ENCODE peak calls at places on chromosomes 11 and 22, in ten cellular contexts. D, Z, Y, I, H, U, L, K, G and F are unnamed samples.

GRCh38 chr11:120513436-120514315 is 2.1 kb downstream of the GRIK4 start:
- DNase-seq in D (no peak), G (peak; percentile 61), U (no peak), I (no peak), L (no peak), K (no peak), H (no peak), Z (no peak), Y (no peak), F (no peak)

GRCh38 chr11:42085736-42086135 is 626.3 kb upstream of the LRRC4C start:
- DNase-seq in D (no peak), G (no peak), H (no peak), Y (no peak), K (no peak), U (no peak), I (no peak), Z (peak; percentile 9), L (no peak), F (no peak)

GRCh38 chr11:118156531-118157185 is 4.0 kb upstream of the SCN4B start:
- DNase-seq in K (peak; percentile 63), H (no peak), D (no peak), I (no peak), Z (no peak), U (no peak), L (no peak), Y (no peak), G (no peak), F (no peak)

GRCh38 chr11:127994736-127995135 is 592.6 kb downstream of the ETS1 start:
- DNase-seq in D (peak; percentile 70), G (no peak), L (peak; percentile 72), Z (no peak), H (no peak), U (no peak), Y (no peak), K (no peak), I (no peak), F (peak; percentile 14)

GRCh38 chr11:65718964-65719492 is 1.6 kb downstream of the RNASEH2C start:
- DNase-seq in G (no peak), D (peak; percentile 24), U (no peak), Z (no peak), I (no peak), H (no peak), L (peak; percentile 29), Y (no peak), K (peak; percentile 19), F (peak; percentile 41)

GRCh38 chr11:272195-272930 is 5.8 kb upstream of the NLRP6 start:
- DNase-seq in K (no peak), G (no peak), L (no peak), H (no peak), U (no peak), D (no peak), Z (no peak), I (no peak), Y (no peak), F (no peak)

GRCh38 chr11:130209944-130210854 is 50.6 kb downstream of the ST14 start:
- DNase-seq in L (no peak), U (no peak), I (peak; percentile 38), G (no peak), H (no peak), Z (no peak), K (no peak), D (no peak), Y (peak; percentile 13), F (no peak)

GRCh38 chr11:21811572-21811971 is 381.3 kb upstream of the ANO5 start:
- DNase-seq in L (peak; percentile 5), U (no peak), I (no peak), K (peak; percentile 7), Y (no peak), Z (no peak), G (no peak), H (no peak), D (no peak), F (no peak)

GRCh38 chr11:76267563-76267962 is 61.3 kb upstream of the WNT11 start:
- DNase-seq in K (no peak), H (no peak), Y (no peak), I (no peak), Z (no peak), D (no peak), G (no peak), L (peak; percentile 14), U (no peak), F (no peak)

GRCh38 chr22:28903080-28903479 is 19.7 kb downstream of the ZNRF3 start:
- DNase-seq in Y (no peak), D (peak; percentile 37), I (no peak), H (no peak), K (no peak), Z (no peak), G (no peak), L (no peak), U (no peak), F (no peak)

GRCh38 chr11:101509911-101510310 is 73.9 kb downstream of the TRPC6 start:
- DNase-seq in K (peak; percentile 34), L (no peak), Y (no peak), U (no peak), D (no peak), Z (no peak), H (no peak), I (no peak), G (no peak), F (no peak)

GRCh38 chr11:125364085-125364822 is 131.8 kb downstream of the FEZ1 start:
- DNase-seq in D (peak; percentile 48), H (no peak), U (no peak), I (no peak), L (peak; percentile 34), G (no peak), K (no peak), Z (no peak), Y (no peak), F (peak; percentile 76)

GRCh38 chr11:29616611-29617010 is 400.2 kb downstream of the KCNA4 start:
- DNase-seq in D (peak; percentile 48), H (no peak), Z (no peak), K (no peak), Y (no peak), U (no peak), G (no peak), L (peak; percentile 65), I (no peak), F (no peak)

GRCh38 chr11:26219506-26220117 is 112.3 kb upstream of the ANO3 start:
- DNase-seq in U (no peak), H (no peak), D (peak; percentile 83), G (no peak), I (no peak), Z (no peak), L (peak; percentile 68), K (no peak), Y (no peak), F (peak; percentile 12)

GRCh38 chr11:105181100-105181499 is 41.5 kb upstream of the CARD18 start:
- DNase-seq in D (peak; percentile 91), I (no peak), K (peak; percentile 32), G (no peak), Z (no peak), L (peak; percentile 93), H (no peak), U (no peak), Y (no peak), F (peak; percentile 14)

GRCh38 chr11:93031386-93031785 is 61.9 kb downstream of the MTNR1B start:
- DNase-seq in K (no peak), D (peak; percentile 98), H (no peak), U (no peak), Z (no peak), Y (no peak), I (no peak), G (no peak), L (peak; percentile 20), F (no peak)

GRCh38 chr11:27485930-27486773 is 13.6 kb upstream of the LGR4 start:
- DNase-seq in G (no peak), H (peak; percentile 37), U (no peak), Z (no peak), Y (no peak), K (peak; percentile 67), L (peak; percentile 81), I (peak; percentile 56), D (peak; percentile 75), F (peak; percentile 26)

GRCh38 chr11:4569075-4569474 is 12.5 kb upstream of the OR52I2 start:
- DNase-seq in Y (no peak), L (no peak), G (no peak), U (no peak), K (no peak), D (no peak), I (no peak), H (no peak), Z (no peak), F (no peak)

GRCh38 chr11:69212121-69213110 is 56.7 kb downstream of the SMIM38 start:
- DNase-seq in L (peak; percentile 4), U (no peak), K (no peak), Y (no peak), H (no peak), G (no peak), Z (no peak), D (peak; percentile 19), I (peak; percentile 29), F (no peak)

GRCh38 chr22:49096476-49096875 is 731.2 kb downstream of the BRD1 start:
- DNase-seq in H (no peak), K (no peak), D (no peak), L (no peak), Z (no peak), Y (no peak), I (no peak), G (no peak), U (no peak), F (no peak)

GRCh38 chr22:32265882-32266767 is 11.0 kb upstream of the SLC5A4 start:
- DNase-seq in H (peak; percentile 44), D (peak; percentile 81), I (peak; percentile 59), U (peak; percentile 20), Y (peak; percentile 58), G (peak; percentile 80), Z (peak; percentile 36), L (peak; percentile 75), K (peak; percentile 88), F (peak; percentile 73)

GRCh38 chr11:80155412-80156017 is 714.7 kb upstream of the TENM4 start:
- DNase-seq in L (peak; percentile 23), Y (no peak), U (no peak), I (no peak), D (peak; percentile 52), Z (no peak), H (no peak), G (no peak), K (peak; percentile 46), F (peak; percentile 16)

GRCh38 chr22:37457093-37457893 is 28.9 kb downstream of the MFNG start:
- DNase-seq in G (peak; percentile 93), K (peak; percentile 88), H (peak; percentile 79), U (no peak), L (peak; percentile 65), D (peak; percentile 67), Y (peak; percentile 78), Z (peak; percentile 38), I (peak; percentile 78), F (peak; percentile 74)

GRCh38 chr11:126443120-126443519 is 87.6 kb downstream of the ST3GAL4 start:
- DNase-seq in D (no peak), G (no peak), Y (no peak), L (no peak), U (no peak), K (no peak), Z (no peak), I (no peak), H (no peak), F (no peak)